ENCODE peak calls at places on chromosomes 4 and X, in nine cellular contexts. One of them, this sample, is unnamed.

GRCh38 chrX:112359906-112360305 is 277.3 kb upstream of the TRPC5 start:
- DNase-seq in ascending aorta: no peak
- DNase-seq in IMR-90: peak
- DNase-seq in neural crest cell: no peak
- DNase-seq in transverse colon: no peak
- DNase-seq in cardiac muscle cell: no peak
- DNase-seq in GM13976: no peak
- DNase-seq in A549: no peak
- DNase-seq in nephron progenitor cell: no peak
- DNase-seq in this sample: no peak

GRCh38 chr4:23728971-23729370 is 160.9 kb downstream of the PPARGC1A start:
- DNase-seq in ascending aorta: no peak
- DNase-seq in IMR-90: no peak
- DNase-seq in neural crest cell: no peak
- DNase-seq in transverse colon: no peak
- DNase-seq in cardiac muscle cell: peak
- DNase-seq in GM13976: no peak
- DNase-seq in A549: no peak
- DNase-seq in nephron progenitor cell: no peak
- DNase-seq in this sample: no peak

GRCh38 chr4:81405900-81406401 is 65.8 kb downstream of the RASGEF1B start:
- DNase-seq in ascending aorta: no peak
- DNase-seq in IMR-90: peak
- DNase-seq in neural crest cell: peak
- DNase-seq in transverse colon: peak
- DNase-seq in cardiac muscle cell: peak
- DNase-seq in GM13976: peak
- DNase-seq in A549: peak
- DNase-seq in nephron progenitor cell: peak
- DNase-seq in this sample: peak

GRCh38 chr4:158255727-158256324 is 45.5 kb downstream of the TMEM144 start:
- DNase-seq in ascending aorta: no peak
- DNase-seq in IMR-90: peak
- DNase-seq in neural crest cell: no peak
- DNase-seq in transverse colon: no peak
- DNase-seq in cardiac muscle cell: peak
- DNase-seq in GM13976: no peak
- DNase-seq in A549: peak
- DNase-seq in nephron progenitor cell: no peak
- DNase-seq in this sample: peak

GRCh38 chr4:182143086-182143821 is 99.9 kb upstream of the TENM3 start:
- DNase-seq in ascending aorta: no peak
- DNase-seq in IMR-90: peak
- DNase-seq in neural crest cell: peak
- DNase-seq in transverse colon: peak
- DNase-seq in cardiac muscle cell: peak
- DNase-seq in GM13976: no peak
- DNase-seq in A549: no peak
- DNase-seq in nephron progenitor cell: peak
- DNase-seq in this sample: no peak

GRCh38 chrX:135543924-135544323 is 23.5 kb downstream of the INTS6L start:
- DNase-seq in ascending aorta: no peak
- DNase-seq in IMR-90: no peak
- DNase-seq in neural crest cell: no peak
- DNase-seq in transverse colon: peak
- DNase-seq in cardiac muscle cell: no peak
- DNase-seq in GM13976: no peak
- DNase-seq in A549: peak
- DNase-seq in nephron progenitor cell: no peak
- DNase-seq in this sample: no peak

GRCh38 chrX:108224727-108225455 is 133.3 kb downstream of the ATG4A start:
- DNase-seq in ascending aorta: no peak
- DNase-seq in IMR-90: peak
- DNase-seq in neural crest cell: peak
- DNase-seq in transverse colon: no peak
- DNase-seq in cardiac muscle cell: peak
- DNase-seq in GM13976: peak
- DNase-seq in A549: peak
- DNase-seq in nephron progenitor cell: peak
- DNase-seq in this sample: no peak

GRCh38 chr4:57044996-57045395 is 65.2 kb downstream of the IGFBP7 start:
- DNase-seq in ascending aorta: no peak
- DNase-seq in IMR-90: peak
- DNase-seq in neural crest cell: no peak
- DNase-seq in transverse colon: no peak
- DNase-seq in cardiac muscle cell: peak
- DNase-seq in GM13976: no peak
- DNase-seq in A549: no peak
- DNase-seq in nephron progenitor cell: no peak
- DNase-seq in this sample: no peak

GRCh38 chr4:177595413-177595812 is 153.2 kb upstream of the AGA start:
- DNase-seq in ascending aorta: no peak
- DNase-seq in IMR-90: no peak
- DNase-seq in neural crest cell: no peak
- DNase-seq in transverse colon: no peak
- DNase-seq in cardiac muscle cell: no peak
- DNase-seq in GM13976: no peak
- DNase-seq in A549: no peak
- DNase-seq in nephron progenitor cell: no peak
- DNase-seq in this sample: no peak

GRCh38 chrX:132257116-132257515 is 37.9 kb upstream of the RAP2C start:
- DNase-seq in ascending aorta: no peak
- DNase-seq in IMR-90: peak
- DNase-seq in neural crest cell: no peak
- DNase-seq in transverse colon: no peak
- DNase-seq in cardiac muscle cell: no peak
- DNase-seq in GM13976: no peak
- DNase-seq in A549: no peak
- DNase-seq in nephron progenitor cell: no peak
- DNase-seq in this sample: no peak

GRCh38 chr4:55396305-55397023 is 707 bp downstream of the TMEM165 start:
- DNase-seq in ascending aorta: no peak
- DNase-seq in IMR-90: peak
- DNase-seq in neural crest cell: peak
- DNase-seq in transverse colon: peak
- DNase-seq in cardiac muscle cell: peak
- DNase-seq in GM13976: peak
- DNase-seq in A549: no peak
- DNase-seq in nephron progenitor cell: peak
- DNase-seq in this sample: no peak

GRCh38 chr4:58543465-58543864 is 1433.3 kb upstream of the IGFBP7 start:
- DNase-seq in ascending aorta: no peak
- DNase-seq in IMR-90: no peak
- DNase-seq in neural crest cell: no peak
- DNase-seq in transverse colon: no peak
- DNase-seq in cardiac muscle cell: no peak
- DNase-seq in GM13976: no peak
- DNase-seq in A549: no peak
- DNase-seq in nephron progenitor cell: no peak
- DNase-seq in this sample: no peak

GRCh38 chr4:103272174-103272573 is 74.0 kb upstream of the CENPE start:
- DNase-seq in ascending aorta: no peak
- DNase-seq in IMR-90: no peak
- DNase-seq in neural crest cell: no peak
- DNase-seq in transverse colon: no peak
- DNase-seq in cardiac muscle cell: no peak
- DNase-seq in GM13976: no peak
- DNase-seq in A549: no peak
- DNase-seq in nephron progenitor cell: no peak
- DNase-seq in this sample: no peak

GRCh38 chr4:101346312-101346561 is 1.1 kb downstream of the PPP3CA start:
- DNase-seq in ascending aorta: no peak
- DNase-seq in IMR-90: no peak
- DNase-seq in neural crest cell: no peak
- DNase-seq in transverse colon: no peak
- DNase-seq in cardiac muscle cell: no peak
- DNase-seq in GM13976: peak
- DNase-seq in A549: no peak
- DNase-seq in nephron progenitor cell: no peak
- DNase-seq in this sample: no peak

GRCh38 chr4:751676-752075 is 46.0 kb downstream of the PCGF3 start:
- DNase-seq in ascending aorta: no peak
- DNase-seq in IMR-90: no peak
- DNase-seq in neural crest cell: no peak
- DNase-seq in transverse colon: no peak
- DNase-seq in cardiac muscle cell: no peak
- DNase-seq in GM13976: no peak
- DNase-seq in A549: no peak
- DNase-seq in nephron progenitor cell: no peak
- DNase-seq in this sample: no peak

GRCh38 chr4:122065149-122065548 is 87.0 kb upstream of the BLTP1 start:
- DNase-seq in ascending aorta: no peak
- DNase-seq in IMR-90: no peak
- DNase-seq in neural crest cell: no peak
- DNase-seq in transverse colon: no peak
- DNase-seq in cardiac muscle cell: no peak
- DNase-seq in GM13976: no peak
- DNase-seq in A549: no peak
- DNase-seq in nephron progenitor cell: no peak
- DNase-seq in this sample: no peak

DNA sequence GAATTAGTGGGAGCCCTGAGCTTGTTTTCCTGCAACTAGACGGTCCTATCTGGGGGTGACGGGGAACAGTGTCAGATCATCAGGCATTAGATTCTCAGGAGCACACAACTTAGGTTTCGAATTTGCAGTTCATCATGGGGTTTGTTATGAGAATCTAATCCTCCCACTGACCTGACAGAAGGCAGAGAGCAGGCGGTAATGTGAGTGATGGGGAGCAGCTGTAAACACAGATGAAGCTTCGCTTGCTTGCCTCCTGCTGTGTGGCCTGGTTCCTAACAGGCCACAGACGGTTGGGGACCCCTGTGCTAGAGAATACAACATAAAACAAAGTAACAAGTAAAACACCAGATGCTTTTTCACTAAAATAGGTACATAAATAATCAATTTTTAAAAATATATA is 86.2 kb upstream of the BLTP1 start:
- DNase-seq in ascending aorta: no peak
- DNase-seq in IMR-90: no peak
- DNase-seq in neural crest cell: no peak
- DNase-seq in transverse colon: no peak
- DNase-seq in cardiac muscle cell: no peak
- DNase-seq in GM13976: no peak
- DNase-seq in A549: no peak
- DNase-seq in nephron progenitor cell: no peak
- DNase-seq in this sample: no peak
- TF ChIP-seq CTCF in ascending aorta: no peak
- TF ChIP-seq CTCF in IMR-90: no peak
- TF ChIP-seq CTCF in neural crest cell: no peak
- TF ChIP-seq CTCF in transverse colon: no peak
- TF ChIP-seq CTCF in cardiac muscle cell: no peak
- TF ChIP-seq CTCF in GM13976: no peak
- TF ChIP-seq CTCF in A549: no peak
- TF ChIP-seq CTCF in nephron progenitor cell: no peak
- TF ChIP-seq CTCF in this sample: no peak

GRCh38 chr4:24980064-24980690 is 50.6 kb downstream of the LGI2 start:
- DNase-seq in ascending aorta: no peak
- DNase-seq in IMR-90: peak
- DNase-seq in neural crest cell: peak
- DNase-seq in transverse colon: peak
- DNase-seq in cardiac muscle cell: peak
- DNase-seq in GM13976: peak
- DNase-seq in A549: peak
- DNase-seq in nephron progenitor cell: peak
- DNase-seq in this sample: peak

GRCh38 chr4:24979554-24979953 is 51.2 kb downstream of the LGI2 start:
- DNase-seq in ascending aorta: no peak
- DNase-seq in IMR-90: no peak
- DNase-seq in neural crest cell: no peak
- DNase-seq in transverse colon: peak
- DNase-seq in cardiac muscle cell: peak
- DNase-seq in GM13976: no peak
- DNase-seq in A549: no peak
- DNase-seq in nephron progenitor cell: no peak
- DNase-seq in this sample: no peak

GRCh38 chr4:24989327-24989726 is 41.4 kb downstream of the LGI2 start:
- DNase-seq in ascending aorta: no peak
- DNase-seq in IMR-90: no peak
- DNase-seq in neural crest cell: no peak
- DNase-seq in transverse colon: no peak
- DNase-seq in cardiac muscle cell: no peak
- DNase-seq in GM13976: no peak
- DNase-seq in A549: no peak
- DNase-seq in nephron progenitor cell: no peak
- DNase-seq in this sample: no peak

GRCh38 chr4:24988776-24989175 is 42.0 kb downstream of the LGI2 start:
- DNase-seq in ascending aorta: no peak
- DNase-seq in IMR-90: peak
- DNase-seq in neural crest cell: no peak
- DNase-seq in transverse colon: no peak
- DNase-seq in cardiac muscle cell: peak
- DNase-seq in GM13976: peak
- DNase-seq in A549: peak
- DNase-seq in nephron progenitor cell: no peak
- DNase-seq in this sample: peak

GRCh38 chr4:24984602-24985532 is 45.9 kb downstream of the LGI2 start:
- DNase-seq in ascending aorta: no peak
- DNase-seq in IMR-90: no peak
- DNase-seq in neural crest cell: no peak
- DNase-seq in transverse colon: no peak
- DNase-seq in cardiac muscle cell: no peak
- DNase-seq in GM13976: no peak
- DNase-seq in A549: no peak
- DNase-seq in nephron progenitor cell: no peak
- DNase-seq in this sample: no peak
- TF ChIP-seq CTCF in ascending aorta: no peak
- TF ChIP-seq CTCF in IMR-90: no peak
- TF ChIP-seq CTCF in neural crest cell: no peak
- TF ChIP-seq CTCF in transverse colon: no peak
- TF ChIP-seq CTCF in cardiac muscle cell: no peak
- TF ChIP-seq CTCF in GM13976: no peak
- TF ChIP-seq CTCF in A549: no peak
- TF ChIP-seq CTCF in nephron progenitor cell: no peak
- TF ChIP-seq CTCF in this sample: no peak

DNA sequence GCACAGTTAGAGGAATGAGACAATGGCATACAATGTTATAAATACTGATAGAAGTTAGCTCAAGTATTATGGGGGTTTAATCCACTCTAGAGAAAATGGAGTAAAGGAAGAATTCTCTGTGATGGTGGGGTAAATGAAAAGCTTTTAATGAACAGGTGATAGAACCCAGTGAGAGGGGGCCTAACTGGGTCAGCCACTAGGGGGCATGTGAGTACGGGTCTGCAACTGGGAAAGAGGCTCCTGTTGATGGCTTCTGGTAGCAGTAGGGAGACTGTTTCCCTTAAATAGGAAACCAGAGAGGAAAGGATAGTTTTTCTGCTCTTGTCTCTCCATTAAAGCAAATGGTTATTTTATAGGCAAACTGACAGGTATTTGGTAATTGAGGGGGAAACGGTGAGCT is 132.8 kb upstream of the GPR101 start:
- DNase-seq in ascending aorta: no peak
- DNase-seq in IMR-90: no peak
- DNase-seq in neural crest cell: no peak
- DNase-seq in transverse colon: no peak
- DNase-seq in cardiac muscle cell: no peak
- DNase-seq in GM13976: no peak
- DNase-seq in A549: no peak
- DNase-seq in nephron progenitor cell: peak
- DNase-seq in this sample: no peak
- TF ChIP-seq CTCF in ascending aorta: no peak
- TF ChIP-seq CTCF in IMR-90: no peak
- TF ChIP-seq CTCF in neural crest cell: peak
- TF ChIP-seq CTCF in transverse colon: no peak
- TF ChIP-seq CTCF in cardiac muscle cell: no peak
- TF ChIP-seq CTCF in GM13976: peak
- TF ChIP-seq CTCF in A549: no peak
- TF ChIP-seq CTCF in nephron progenitor cell: peak
- TF ChIP-seq CTCF in this sample: no peak

GRCh38 chr4:15649914-15650545 is 5.1 kb downstream of the FBXL5 start:
- DNase-seq in ascending aorta: no peak
- DNase-seq in IMR-90: peak
- DNase-seq in neural crest cell: peak
- DNase-seq in transverse colon: peak
- DNase-seq in cardiac muscle cell: peak
- DNase-seq in GM13976: peak
- DNase-seq in A549: peak
- DNase-seq in nephron progenitor cell: peak
- DNase-seq in this sample: no peak
- TF ChIP-seq CTCF in ascending aorta: peak
- TF ChIP-seq CTCF in IMR-90: peak
- TF ChIP-seq CTCF in neural crest cell: peak
- TF ChIP-seq CTCF in transverse colon: peak
- TF ChIP-seq CTCF in cardiac muscle cell: peak
- TF ChIP-seq CTCF in GM13976: peak
- TF ChIP-seq CTCF in A549: peak
- TF ChIP-seq CTCF in nephron progenitor cell: peak
- TF ChIP-seq CTCF in this sample: peak

This sample was measured in AG09319.